ENCODE peak calls at places on chromosomes 1 and 21, in five cellular contexts. Y is CD4-positive, alpha-beta T cell; Z is uterus; O is OCI-LY7; I is glutamatergic neuron. V is an unnamed sample.

GRCh38 chr21:25490742-25491141 is 116.5 kb downstream of the MRPL39 start:
- DNase-seq in I (no peak), O (no peak), Z (no peak), Y (no peak), V (no peak)

GRCh38 chr1:68788762-68789161 is 291.9 kb upstream of the DEPDC1 start:
- DNase-seq in Z (no peak), I (no peak), O (no peak), Y (no peak), V (no peak)

GRCh38 chr1:15102646-15103045 is 50.9 kb upstream of the TMEM51 start:
- DNase-seq in Y (no peak), O (no peak), Z (no peak), I (no peak), V (no peak)

GRCh38 chr1:83746234-83746633 is 252.7 kb downstream of the TTLL7 start:
- DNase-seq in O (peak), Y (no peak), Z (no peak), I (no peak), V (no peak)

GRCh38 chr21:44765231-44766013 is 36.2 kb downstream of the UBE2G2 start:
- DNase-seq in Y (peak), Z (no peak), I (no peak), O (no peak), V (no peak)

GRCh38 chr21:33908760-33909159 is 6.8 kb downstream of the ATP5PO start:
- DNase-seq in I (no peak), O (no peak), Y (no peak), Z (no peak), V (no peak)

GRCh38 chr1:15684042-15684461 is at the start of gene PLEKHM2:
- DNase-seq in I (peak), Z (peak), Y (peak), O (peak), V (peak)

GRCh38 chr1:205537386-205538018 is 33.0 kb downstream of the CDK18 start:
- DNase-seq in Y (no peak), Z (no peak), I (no peak), O (no peak), V (peak)

GRCh38 chr1:236010443-236010842 is 54.4 kb downstream of the NID1 start:
- DNase-seq in O (no peak), I (no peak), Y (no peak), Z (no peak), V (no peak)

GRCh38 chr21:28971171-28971570 is 21.5 kb downstream of the LTN1 start:
- DNase-seq in O (no peak), Y (no peak), Z (no peak), I (no peak), V (no peak)

GRCh38 chr1:167774710-167775109 is 52.9 kb downstream of the MPZL1 start:
- DNase-seq in I (no peak), O (no peak), Z (no peak), Y (no peak), V (no peak)

GRCh38 chr1:85200367-85200869 is 398 bp downstream of the SYDE2 start:
- DNase-seq in I (peak), Y (peak), O (no peak), Z (no peak), V (peak)

DNA sequence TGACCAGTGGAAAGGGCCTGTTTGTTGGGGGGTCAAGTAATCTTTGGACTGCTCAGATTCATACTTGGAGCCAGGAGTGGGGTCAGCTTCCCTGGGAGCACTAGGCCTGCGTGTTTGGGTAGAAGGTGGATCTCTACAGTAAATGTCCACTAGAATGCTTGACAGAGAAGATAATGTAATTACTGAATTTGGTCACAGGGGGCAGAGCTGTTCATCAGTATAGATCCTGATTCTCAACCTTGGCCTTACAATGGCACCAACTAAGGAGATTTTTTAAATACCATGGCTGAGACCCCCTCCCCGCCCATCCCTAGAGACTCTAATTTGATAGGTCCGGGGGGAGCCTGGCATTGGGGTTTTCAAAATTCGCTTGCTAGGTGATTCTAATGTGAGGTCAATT is 217.5 kb upstream of the PLXNA2 start:
- DNase-seq in Y (no peak), O (no peak), Z (no peak), I (no peak), V (no peak)
- TF ChIP-seq CTCF in Y (no peak), O (peak), Z (no peak), I (peak), V (no peak)

GRCh38 chr1:234610582-234611152 is 689 bp upstream of the IRF2BP2 start:
- DNase-seq in I (peak), Y (peak), Z (peak), O (peak), V (peak)
- TF ChIP-seq CTCF in I (no peak), Y (no peak), Z (no peak), O (no peak), V (no peak)

GRCh38 chr1:26887125-26887524 is 3.0 kb downstream of the GPN2 start:
- DNase-seq in O (peak), I (no peak), Z (no peak), Y (no peak), V (no peak)
- TF ChIP-seq CTCF in O (peak), I (no peak), Z (peak), Y (peak), V (no peak)

GRCh38 chr1:94715311-94715710 is 104.8 kb upstream of the SLC44A3 start:
- DNase-seq in Y (no peak), Z (no peak), I (no peak), O (no peak), V (no peak)

GRCh38 chr1:94714152-94714551 is 106.0 kb upstream of the SLC44A3 start:
- DNase-seq in Y (no peak), I (no peak), Z (no peak), O (no peak), V (no peak)

GRCh38 chr1:94716966-94717365 is 103.2 kb upstream of the SLC44A3 start:
- DNase-seq in O (no peak), I (no peak), Y (no peak), Z (no peak), V (no peak)

GRCh38 chr1:94714552-94714951 is 105.6 kb upstream of the SLC44A3 start:
- DNase-seq in I (no peak), Z (no peak), Y (no peak), O (no peak), V (no peak)

DNA sequence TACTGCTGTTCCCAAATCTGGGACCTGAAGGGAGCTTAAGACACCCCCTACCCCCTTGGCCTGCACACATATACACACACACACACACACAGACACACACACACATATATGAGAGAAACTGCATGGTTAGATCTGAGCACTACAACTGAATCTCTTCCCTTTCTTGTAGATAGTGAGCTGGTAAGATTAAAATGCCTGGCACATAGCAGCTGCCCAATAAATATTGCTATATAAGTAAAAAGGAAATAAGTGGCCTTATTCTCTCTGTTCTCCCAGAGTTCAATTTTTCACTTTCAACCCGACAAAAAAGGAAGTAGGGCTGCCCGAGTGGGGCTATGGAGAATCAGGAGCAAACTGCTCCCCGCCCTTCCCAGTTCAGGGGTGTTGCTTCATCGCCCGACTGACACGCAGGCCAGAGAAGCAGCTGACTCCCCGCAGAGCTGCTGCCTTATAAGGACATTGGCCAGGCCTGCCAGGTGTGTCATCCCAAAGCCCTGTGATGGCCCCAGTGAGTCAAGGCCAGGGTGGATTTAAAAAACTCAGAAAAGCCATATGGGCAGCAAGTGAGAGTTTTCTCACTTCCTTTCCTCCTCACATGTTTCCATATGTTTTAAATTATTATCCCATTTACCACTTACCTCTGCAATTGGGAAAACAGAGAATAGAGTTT is 106.5 kb upstream of the SLC44A3 start:
- DNase-seq in Z (peak), I (no peak), O (no peak), Y (no peak), V (no peak)
- TF ChIP-seq CTCF in Z (no peak), I (no peak), O (no peak), Y (no peak), V (no peak)

GRCh38 chr1:160942926-160943325 is 11.7 kb downstream of the ITLN2 start:
- DNase-seq in O (peak), Y (no peak), Z (no peak), I (no peak), V (no peak)
- TF ChIP-seq CTCF in O (peak), Y (no peak), Z (no peak), I (no peak), V (no peak)

GRCh38 chr1:45643978-45644377 is 20.1 kb upstream of the CCDC17 start:
- DNase-seq in I (no peak), Z (no peak), O (peak), Y (no peak), V (no peak)
- TF ChIP-seq CTCF in I (no peak), Z (no peak), O (peak), Y (no peak), V (no peak)

GRCh38 chr1:88774151-88774556 is 90.1 kb downstream of the PKN2 start:
- DNase-seq in Y (no peak), I (no peak), Z (no peak), O (no peak), V (no peak)
- TF ChIP-seq CTCF in Y (no peak), I (no peak), Z (no peak), O (no peak), V (no peak)